ENCODE peak calls at places on chromosomes 4 and X, in four cellular contexts. O is PC-3; K is CD4-positive, alpha-beta T cell; S is neural crest cell. X is an unnamed sample.

GRCh38 chr4:37068580-37068979 is 176.0 kb upstream of the NWD2 start:
- DNase-seq in O (no peak), K (no peak), S (no peak), X (no peak)

GRCh38 chr4:73053076-73053475 is 16.4 kb downstream of the COX18 start:
- DNase-seq in O (no peak), K (no peak), S (no peak), X (no peak)

GRCh38 chr4:149371021-149371420 is 444.6 kb downstream of the IQCM start:
- DNase-seq in O (peak), K (no peak), S (no peak), X (no peak)

GRCh38 chr4:182492456-182492855 is 249.3 kb downstream of the TENM3 start:
- DNase-seq in O (no peak), K (no peak), S (no peak), X (no peak)

GRCh38 chr4:168643796-168644159 is 146.9 kb downstream of the PALLD start:
- DNase-seq in O (no peak), K (no peak), S (no peak), X (no peak)

GRCh38 chrX:108090474-108091265 is 672 bp downstream of the PSMD10 start:
- DNase-seq in O (peak), K (no peak), S (no peak), X (no peak)

GRCh38 chrX:40521868-40522450 is 58.8 kb upstream of the ATP6AP2 start:
- DNase-seq in O (no peak), K (no peak), S (no peak), X (no peak)

GRCh38 chrX:15567886-15568616 is 32.7 kb downstream of the ACE2 start:
- DNase-seq in O (peak), K (no peak), S (no peak), X (no peak)

GRCh38 chrX:79601336-79602131 is 234.4 kb upstream of the ITM2A start:
- DNase-seq in O (no peak), K (no peak), S (no peak), X (no peak)

GRCh38 chrX:139881130-139881529 is 51.7 kb downstream of the ATP11C start:
- DNase-seq in O (no peak), K (no peak), S (no peak), X (no peak)

GRCh38 chr4:82851902-82852750 is 38.8 kb downstream of the SEC31A start:
- DNase-seq in O (peak), K (no peak), S (no peak), X (no peak)

GRCh38 chr4:74072739-74073138 is 26.3 kb downstream of the CXCL2 start:
- DNase-seq in O (no peak), K (no peak), S (no peak), X (no peak)

GRCh38 chrX:14697453-14697852 is 168.1 kb downstream of the GLRA2 start:
- DNase-seq in O (peak), K (no peak), S (peak), X (no peak)

GRCh38 chrX:153582896-153583295 is 16.0 kb downstream of the CCNQ start:
- DNase-seq in O (no peak), K (peak), S (peak), X (peak)

GRCh38 chrX:40096395-40097091 is 1.2 kb downstream of the BCOR start:
- DNase-seq in O (peak), K (no peak), S (no peak), X (peak)

GRCh38 chrX:148310402-148311200 is 189.8 kb upstream of the AFF2 start:
- DNase-seq in O (no peak), K (peak), S (no peak), X (no peak)

GRCh38 chr4:8589336-8589735 is 3.2 kb upstream of the CPZ start:
- DNase-seq in O (no peak), K (no peak), S (no peak), X (no peak)

GRCh38 chrX:30949554-30949953 is 60.5 kb upstream of the TAB3 start:
- DNase-seq in O (no peak), K (no peak), S (no peak), X (no peak)

GRCh38 chr4:143700060-143700419 is 435 bp downstream of the FREM3 start:
- DNase-seq in O (no peak), K (no peak), S (no peak), X (no peak)

GRCh38 chr4:20464381-20464780 is 212.7 kb downstream of the SLIT2 start:
- DNase-seq in O (peak), K (no peak), S (no peak), X (no peak)

GRCh38 chrX:29528281-29528680 is 687.1 kb upstream of the MAGEB2 start:
- DNase-seq in O (no peak), K (no peak), S (no peak), X (no peak)

GRCh38 chr4:101155859-101156430 is 191.4 kb downstream of the PPP3CA start:
- DNase-seq in O (no peak), K (no peak), S (no peak), X (no peak)

GRCh38 chr4:21535901-21536300 is 412.7 kb downstream of the KCNIP4 start:
- DNase-seq in O (no peak), K (no peak), S (no peak), X (no peak)

DNA sequence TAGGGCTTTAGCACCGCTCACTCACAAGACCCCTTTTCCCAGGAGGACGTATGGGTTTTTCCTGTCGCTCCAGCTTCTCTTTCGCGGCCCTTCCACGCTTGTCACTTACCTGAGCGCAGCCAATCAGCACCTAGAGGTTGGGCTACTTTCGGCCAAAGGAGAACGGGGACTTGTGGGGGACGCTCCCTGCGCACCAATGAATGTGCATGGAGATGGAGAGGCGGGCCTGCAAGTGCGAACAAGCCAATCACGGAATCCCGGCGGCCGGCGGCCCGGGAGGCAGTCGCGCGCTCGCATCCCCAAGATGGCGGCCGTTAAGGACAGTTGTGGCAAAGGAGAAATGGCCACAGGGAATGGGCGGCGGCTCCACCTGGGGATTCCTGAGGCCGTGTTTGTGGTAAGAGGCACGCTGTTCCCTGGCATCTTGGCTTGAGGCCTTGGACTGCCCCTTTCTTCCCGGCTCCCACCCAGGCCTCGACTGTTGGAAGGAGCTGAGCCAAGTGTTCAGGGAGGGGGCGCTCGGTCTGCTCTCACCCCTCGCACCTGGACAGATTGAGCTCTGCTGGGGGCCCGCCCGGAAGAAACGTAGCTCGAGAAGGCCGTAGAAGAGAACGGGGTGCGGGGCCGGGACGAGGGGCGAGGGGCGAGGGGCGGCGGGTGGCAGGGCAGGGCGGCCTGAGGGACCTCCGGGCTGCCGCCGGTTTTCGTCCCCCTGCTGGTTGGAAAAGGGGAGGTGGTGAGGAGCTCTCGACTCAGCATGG is at the start of gene VBP1:
- DNase-seq in O (peak), K (peak), S (peak), X (peak)
- TF ChIP-seq CTCF in O (peak), K (peak), S (peak), X (peak)

DNA sequence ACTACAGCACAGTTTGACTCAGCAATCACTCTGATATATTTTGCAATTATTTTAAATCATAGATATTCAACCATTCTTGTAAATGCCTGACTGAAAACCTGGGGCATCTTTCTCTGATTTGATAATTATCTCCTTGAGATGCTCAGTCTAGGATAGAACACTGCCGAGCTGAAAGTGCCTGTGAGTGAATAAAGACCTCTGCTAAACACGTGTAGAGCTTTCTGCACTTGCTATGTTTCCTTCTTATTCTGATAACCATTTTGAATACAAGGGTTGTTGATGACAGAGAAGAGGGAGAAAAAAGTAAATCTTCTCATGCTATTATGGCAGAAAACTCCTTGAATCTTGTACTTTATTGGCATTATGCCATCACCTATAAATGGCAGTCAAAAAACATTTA is 1843.4 kb upstream of the IGFBP7 start:
- DNase-seq in O (no peak), K (no peak), S (no peak), X (no peak)
- TF ChIP-seq CTCF in O (no peak), K (no peak), S (no peak), X (no peak)

GRCh38 chr4:87042221-87042620 is 107.4 kb downstream of the AFF1 start:
- DNase-seq in O (no peak), K (no peak), S (no peak), X (no peak)

GRCh38 chr4:87037921-87038320 is 103.1 kb downstream of the AFF1 start:
- DNase-seq in O (no peak), K (no peak), S (no peak), X (no peak)

GRCh38 chr4:87038837-87039715 is 104.3 kb downstream of the AFF1 start:
- DNase-seq in O (peak), K (no peak), S (peak), X (no peak)

GRCh38 chr4:87042986-87043820 is 108.4 kb downstream of the AFF1 start:
- DNase-seq in O (no peak), K (no peak), S (no peak), X (no peak)

GRCh38 chr4:87041142-87041541 is 106.3 kb downstream of the AFF1 start:
- DNase-seq in O (no peak), K (no peak), S (no peak), X (no peak)
- TF ChIP-seq CTCF in O (no peak), K (no peak), S (no peak), X (no peak)

GRCh38 chr4:15964159-15964558 is 1.2 kb upstream of the FGFBP2 start:
- DNase-seq in O (peak), K (no peak), S (no peak), X (no peak)

GRCh38 chr4:15963568-15963967 is 593 bp upstream of the FGFBP2 start:
- DNase-seq in O (no peak), K (no peak), S (no peak), X (peak)

GRCh38 chr4:15961778-15962510 is 1.0 kb downstream of the FGFBP2 start:
- DNase-seq in O (no peak), K (no peak), S (no peak), X (peak)

GRCh38 chr4:15965325-15965724 is 2.4 kb upstream of the FGFBP2 start:
- DNase-seq in O (no peak), K (no peak), S (no peak), X (no peak)

DNA sequence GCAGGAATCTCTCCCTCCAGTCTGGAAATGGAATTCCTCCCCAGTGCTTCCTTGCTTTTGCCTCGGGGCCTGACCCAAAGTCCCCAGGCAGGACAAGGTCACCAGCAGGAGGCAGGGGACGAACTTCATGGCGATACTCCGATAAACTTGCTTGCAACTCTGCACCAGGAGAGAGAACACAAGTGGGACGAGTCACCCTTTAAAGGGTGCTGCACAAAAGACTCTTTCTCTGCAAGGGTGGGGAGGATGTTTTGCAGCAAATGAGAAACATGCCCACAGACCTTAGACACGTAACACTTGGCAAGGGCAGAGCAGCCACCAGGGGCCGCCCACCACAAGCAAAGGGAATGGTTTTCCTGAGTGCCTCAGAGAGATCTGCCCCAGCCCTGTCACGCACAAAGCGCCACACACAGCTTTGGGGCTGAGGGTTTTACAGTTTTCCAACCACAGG is at the start of gene FGFBP2:
- DNase-seq in O (peak), K (no peak), S (peak), X (peak)
- TF ChIP-seq CTCF in O (peak), K (no peak), S (peak), X (peak)

X was measured in natural killer cell.